ENCODE peak calls at places on chromosomes 11 and 22, in four cellular contexts. X, E, O and D are unnamed samples. For H3K27me3, the result is how much of the 10 kb centered on the place peaks cover.

GRCh38 chr11:3155691-3156258 is 9.3 kb downstream of the OSBPL5 start:
- DNase-seq in O (no peak), X (no peak), E (peak), D (no peak)

GRCh38 chr22:50236731-50237409 is 8.0 kb downstream of the TUBGCP6 start:
- DNase-seq in X (peak), O (peak), E (no peak), D (no peak)

GRCh38 chr11:104054911-104055529 is 18.6 kb downstream of the DDI1 start:
- DNase-seq in X (no peak), O (no peak), E (no peak), D (no peak)

GRCh38 chr11:78941226-78941851 is 366.7 kb upstream of the NARS2 start:
- DNase-seq in O (no peak), X (peak), E (no peak), D (no peak)

GRCh38 chr11:17760102-17761029 is 25.8 kb downstream of the KCNC1 start:
- DNase-seq in E (peak), X (peak), O (peak), D (no peak)

GRCh38 chr11:71209656-71210055 is 42.7 kb downstream of the SHANK2 start:
- DNase-seq in E (no peak), O (no peak), X (no peak), D (no peak)

GRCh38 chr11:122803306-122803705 is 35.0 kb upstream of the CRTAM start:
- DNase-seq in O (peak), E (no peak), X (no peak), D (no peak)

GRCh38 chr11:110737591-110737990 is 25.4 kb upstream of the ARHGAP20 start:
- DNase-seq in O (no peak), X (no peak), E (no peak), D (no peak)

GRCh38 chr22:32518848-32519247 is 44.2 kb downstream of the FBXO7 start:
- DNase-seq in E (no peak), X (no peak), O (peak), D (no peak)

GRCh38 chr11:12625438-12626071 is 48.7 kb upstream of the TEAD1 start:
- DNase-seq in O (peak), X (no peak), E (no peak), D (no peak)

GRCh38 chr11:72589802-72590761 is 84.1 kb downstream of the PDE2A start:
- DNase-seq in X (peak), E (peak), O (peak), D (no peak)

GRCh38 chr22:42780070-42780540 is 59.4 kb upstream of the A4GALT start:
- DNase-seq in O (peak), X (peak), E (peak), D (peak)

GRCh38 chr11:33885338-33886005 is 6.4 kb downstream of the LMO2 start:
- DNase-seq in E (no peak), X (no peak), O (no peak), D (no peak)

GRCh38 chr22:36298601-36299000 is 45.7 kb downstream of the APOL1 start:
- DNase-seq in O (no peak), E (no peak), X (no peak), D (no peak)

GRCh38 chr11:64834031-64834722 is 10.3 kb downstream of the CDC42BPG start:
- DNase-seq in O (no peak), X (no peak), E (no peak), D (no peak)

GRCh38 chr11:102177126-102177525 is 66.9 kb downstream of the YAP1 start:
- DNase-seq in O (peak), E (no peak), X (no peak), D (no peak)

GRCh38 chr11:16739326-16739875 is 954 bp downstream of the C11orf58 start:
- DNase-seq in X (no peak), E (peak), O (peak), D (no peak)

GRCh38 chr22:27472975-27473374 is 328.6 kb downstream of the MN1 start:
- DNase-seq in E (no peak), X (no peak), O (no peak), D (no peak)

GRCh38 chr22:49751968-49752597 is 75.6 kb downstream of the BRD1 start:
- DNase-seq in E (peak), O (no peak), X (no peak), D (no peak)

GRCh38 chr11:118918128-118918685 is 7.5 kb downstream of the BCL9L start:
- DNase-seq in E (peak), O (peak), X (peak), D (peak)

GRCh38 chr11:71265559-71266092 is 13.2 kb upstream of the SHANK2 start:
- DNase-seq in X (no peak), O (no peak), E (no peak), D (no peak)

GRCh38 chr11:44601471-44602370 is 36.3 kb downstream of the CD82 start:
- DNase-seq in O (no peak), E (no peak), X (no peak), D (no peak)

GRCh38 chr11:78798567-78799170 is 224.0 kb upstream of the NARS2 start:
- DNase-seq in X (peak), E (peak), O (peak), D (peak)

GRCh38 chr22:22936190-22936914 is 48.7 kb downstream of the IGLL5 start:
- DNase-seq in X (no peak), O (no peak), E (no peak), D (no peak)

GRCh38 chr11:33605703-33606102 is 94.9 kb downstream of the C11orf91 start:
- DNase-seq in X (no peak), O (no peak), E (no peak), D (no peak)

GRCh38 chr11:80816454-80816847 is 1375.6 kb upstream of the TENM4 start:
- DNase-seq in X (no peak), E (no peak), O (no peak), D (no peak)

GRCh38 chr22:24564376-24565058 is 8.7 kb downstream of the SNRPD3 start:
- DNase-seq in X (no peak), E (no peak), O (no peak), D (no peak)

GRCh38 chr11:134333312-134333711 is 1.5 kb downstream of the GLB1L2 start:
- DNase-seq in O (no peak), E (no peak), X (no peak), D (no peak)

GRCh38 chr22:39537981-39538380 is 5.4 kb upstream of the RPS19BP1 start:
- DNase-seq in X (no peak), E (no peak), O (no peak), D (no peak)

GRCh38 chr11:47550288-47551052 is 2.5 kb downstream of the CELF1 start:
- DNase-seq in E (no peak), O (no peak), X (no peak), D (no peak)

GRCh38 chr11:27218498-27219038 is 144.4 kb downstream of the CCDC34 start:
- DNase-seq in O (peak), X (no peak), E (no peak), D (no peak)

GRCh38 chr22:45871721-45872120 is 105.2 kb downstream of the WNT7B start:
- DNase-seq in E (no peak), O (no peak), X (no peak), D (no peak)
- H3K27me3 ChIP-seq in E (under half), O (under half), X (under half), D (under half)

DNA sequence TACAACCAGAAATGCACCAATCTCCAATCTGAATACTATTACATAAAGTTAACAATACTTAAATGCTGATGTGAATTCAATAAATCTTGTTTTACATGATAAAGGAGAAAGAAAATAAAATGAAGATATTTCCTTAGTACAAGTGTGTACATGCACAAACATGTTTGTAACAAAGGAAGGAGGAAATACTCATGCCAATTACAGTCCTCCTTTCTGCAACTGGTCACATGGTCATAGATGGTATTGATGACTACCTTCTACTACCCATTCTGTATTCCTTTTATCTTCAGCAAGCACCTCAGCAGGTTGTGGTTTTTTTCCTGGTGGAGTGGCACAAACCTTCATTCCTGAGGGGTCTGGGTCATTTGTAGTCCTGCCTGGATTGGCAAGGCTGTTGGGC is 214.2 kb upstream of the GUCY1A2 start:
- DNase-seq in E (no peak), X (no peak), O (no peak), D (no peak)
- H3K27me3 ChIP-seq in E (under half), X (under half), O (under half), D (under half)

DNA sequence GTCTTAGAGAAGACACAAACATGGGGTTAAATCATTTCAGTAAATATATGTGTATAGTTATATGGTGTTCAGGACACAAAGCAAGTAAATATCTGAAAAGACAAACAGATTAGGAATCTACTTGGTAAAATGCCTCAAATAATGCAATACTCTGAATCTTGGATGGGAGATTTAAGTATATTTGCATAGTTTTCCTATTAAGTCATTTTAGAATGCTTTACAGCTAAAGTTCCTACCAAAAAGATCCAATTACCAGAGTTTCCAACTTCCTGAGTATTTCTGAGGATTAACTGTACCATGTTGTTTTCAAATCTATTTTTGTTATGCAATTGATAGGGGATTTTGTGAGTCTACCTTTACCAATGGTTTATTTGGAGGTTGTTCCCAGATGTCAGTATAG is 424.4 kb upstream of the CCDC179 start:
- DNase-seq in X (no peak), O (peak), E (no peak), D (no peak)
- H3K27me3 ChIP-seq in X (under half), O (under half), E (under half), D (under half)

DNA sequence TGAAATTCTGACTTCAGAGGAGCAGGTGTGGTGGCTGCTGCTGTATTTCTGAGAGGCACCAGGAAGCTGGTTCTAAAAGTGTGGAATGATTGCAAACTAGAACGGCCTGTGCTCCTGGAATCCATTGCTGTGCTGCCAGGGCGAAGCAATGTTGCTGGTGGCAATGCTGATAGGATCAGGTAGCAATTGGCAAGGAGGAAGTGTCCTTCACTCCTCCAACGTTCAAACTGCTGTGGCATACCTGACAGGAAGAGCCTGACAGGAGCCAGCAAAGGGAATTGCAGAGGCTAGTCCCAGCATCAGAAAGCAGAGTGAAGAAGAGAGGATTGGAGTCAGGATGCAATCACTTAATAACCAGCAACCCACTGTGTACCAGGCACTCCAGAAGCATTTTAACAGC is 118.2 kb downstream of the FAR1 start:
- DNase-seq in E (no peak), O (no peak), X (no peak), D (no peak)
- H3K27me3 ChIP-seq in E (under half), O (under half), X (under half), D (under half)

GRCh38 chr11:131373756-131374155 is 3.3 kb downstream of the NTM start:
- DNase-seq in O (no peak), E (no peak), X (no peak), D (no peak)
- H3K27me3 ChIP-seq in O (half or more), E (under half), X (under half), D (under half)

GRCh38 chr11:14655435-14655834 is 11.8 kb downstream of the PDE3B start:
- DNase-seq in O (no peak), E (no peak), X (no peak), D (no peak)
- H3K27me3 ChIP-seq in O (under half), E (under half), X (under half), D (under half)

DNA sequence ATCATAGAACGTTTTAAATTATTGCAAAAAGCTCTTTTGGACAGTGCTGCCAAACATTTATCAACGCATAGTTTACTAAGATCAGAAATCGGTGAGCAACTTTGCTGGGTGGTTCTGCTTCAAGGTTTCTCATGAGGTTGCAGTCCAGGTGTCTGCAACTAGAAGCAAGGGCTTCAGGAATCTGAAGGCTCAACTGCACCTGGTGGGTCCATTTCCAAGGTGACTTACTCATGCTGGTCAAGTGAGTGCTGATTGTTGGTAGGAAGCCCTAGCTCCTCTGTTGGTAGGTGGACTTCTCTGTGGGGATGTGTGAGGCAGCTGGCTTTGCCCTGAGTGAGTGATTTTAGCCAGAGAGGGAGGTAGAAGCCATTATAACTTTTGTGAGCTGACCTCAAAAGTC is 22.5 kb downstream of the ARHGEF12 start:
- DNase-seq in E (no peak), X (no peak), O (no peak), D (no peak)
- H3K27me3 ChIP-seq in E (under half), X (under half), O (under half), D (under half)

GRCh38 chr11:124520253-124520854 is 23.1 kb downstream of the OR8B12 start:
- DNase-seq in X (no peak), O (no peak), E (no peak), D (no peak)

GRCh38 chr11:124517314-124517713 is 26.1 kb downstream of the OR8B12 start:
- DNase-seq in X (no peak), E (no peak), O (no peak), D (no peak)

GRCh38 chr11:124518900-124519541 is 24.4 kb downstream of the OR8B12 start:
- DNase-seq in X (no peak), E (no peak), O (no peak), D (no peak)
- H3K27me3 ChIP-seq in X (under half), E (under half), O (half or more), D (under half)

DNA sequence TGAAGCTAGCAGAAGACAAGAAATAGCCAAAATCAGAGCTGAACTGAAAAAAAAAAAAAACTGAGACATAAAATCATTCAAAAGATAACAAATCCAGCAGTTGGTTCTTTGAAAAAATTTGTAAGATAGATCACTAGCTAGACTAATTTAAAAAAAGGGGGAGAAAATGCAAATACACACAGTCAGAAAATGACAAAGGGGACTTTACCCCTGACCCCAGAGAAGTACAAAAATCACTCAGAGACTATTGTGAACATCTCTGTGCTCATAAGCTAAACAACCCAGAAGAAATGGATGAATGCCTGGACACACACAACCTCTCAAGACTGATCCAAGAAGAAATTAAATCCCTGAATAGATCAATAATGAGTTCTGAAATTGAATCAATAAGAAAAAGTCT is 914.3 kb upstream of the API5 start:
- DNase-seq in E (no peak), X (no peak), O (no peak), D (no peak)
- H3K27me3 ChIP-seq in E (under half), X (under half), O (under half), D (under half)